ENCODE peak calls at places on chromosome 9, in six cellular contexts. One of them, this sample, is unnamed.

GRCh38 chr9:129201289-129201688 is 23.2 kb upstream of the IER5L start:
- DNase-seq in astrocyte of the hippocampus: no peak
- DNase-seq in stimulated activated CD4-positive, alpha-beta T cell treated with anti-CD3 and anti-CD28 coated beads, Interleukin-2, amount 100 ng/mL, for 48 hours: no peak
- DNase-seq in GM20000: no peak
- DNase-seq in AG04449: no peak
- DNase-seq in H54: no peak
- DNase-seq in this sample: no peak

GRCh38 chr9:469672-470040 is 255.0 kb downstream of the DOCK8 start:
- DNase-seq in AG04449: no peak
- DNase-seq in astrocyte of the hippocampus: no peak
- DNase-seq in stimulated activated CD4-positive, alpha-beta T cell treated with anti-CD3 and anti-CD28 coated beads, Interleukin-2, amount 100 ng/mL, for 48 hours: no peak
- DNase-seq in GM20000: peak
- DNase-seq in H54: no peak
- DNase-seq in this sample: peak

GRCh38 chr9:128160603-128160987 is 530 bp downstream of the BBLN start:
- DNase-seq in astrocyte of the hippocampus: peak
- DNase-seq in GM20000: peak
- DNase-seq in AG04449: no peak
- DNase-seq in H54: peak
- DNase-seq in stimulated activated CD4-positive, alpha-beta T cell treated with anti-CD3 and anti-CD28 coated beads, Interleukin-2, amount 100 ng/mL, for 48 hours: peak
- DNase-seq in this sample: no peak

GRCh38 chr9:15444141-15444540 is 21.5 kb downstream of the SNAPC3 start:
- DNase-seq in GM20000: no peak
- DNase-seq in AG04449: no peak
- DNase-seq in stimulated activated CD4-positive, alpha-beta T cell treated with anti-CD3 and anti-CD28 coated beads, Interleukin-2, amount 100 ng/mL, for 48 hours: no peak
- DNase-seq in H54: no peak
- DNase-seq in astrocyte of the hippocampus: no peak
- DNase-seq in this sample: no peak

GRCh38 chr9:92952861-92953620 is 5.7 kb downstream of the FGD3 start:
- DNase-seq in astrocyte of the hippocampus: peak
- DNase-seq in stimulated activated CD4-positive, alpha-beta T cell treated with anti-CD3 and anti-CD28 coated beads, Interleukin-2, amount 100 ng/mL, for 48 hours: no peak
- DNase-seq in H54: no peak
- DNase-seq in GM20000: no peak
- DNase-seq in AG04449: no peak
- DNase-seq in this sample: no peak

GRCh38 chr9:124392254-124392653 is 23.0 kb downstream of the PSMB7 start:
- DNase-seq in astrocyte of the hippocampus: no peak
- DNase-seq in GM20000: no peak
- DNase-seq in H54: peak
- DNase-seq in AG04449: no peak
- DNase-seq in stimulated activated CD4-positive, alpha-beta T cell treated with anti-CD3 and anti-CD28 coated beads, Interleukin-2, amount 100 ng/mL, for 48 hours: no peak
- DNase-seq in this sample: peak

GRCh38 chr9:98708933-98709911 is at the start of gene GABBR2:
- DNase-seq in H54: no peak
- DNase-seq in stimulated activated CD4-positive, alpha-beta T cell treated with anti-CD3 and anti-CD28 coated beads, Interleukin-2, amount 100 ng/mL, for 48 hours: no peak
- DNase-seq in GM20000: peak
- DNase-seq in AG04449: no peak
- DNase-seq in astrocyte of the hippocampus: peak
- DNase-seq in this sample: no peak

GRCh38 chr9:88781500-88782391 is 209.5 kb upstream of the S1PR3 start:
- DNase-seq in GM20000: no peak
- DNase-seq in AG04449: no peak
- DNase-seq in astrocyte of the hippocampus: peak
- DNase-seq in H54: no peak
- DNase-seq in stimulated activated CD4-positive, alpha-beta T cell treated with anti-CD3 and anti-CD28 coated beads, Interleukin-2, amount 100 ng/mL, for 48 hours: no peak
- DNase-seq in this sample: peak

GRCh38 chr9:8579661-8580060 is 780.1 kb upstream of the DMAC1 start:
- DNase-seq in AG04449: no peak
- DNase-seq in H54: no peak
- DNase-seq in astrocyte of the hippocampus: peak
- DNase-seq in stimulated activated CD4-positive, alpha-beta T cell treated with anti-CD3 and anti-CD28 coated beads, Interleukin-2, amount 100 ng/mL, for 48 hours: no peak
- DNase-seq in GM20000: no peak
- DNase-seq in this sample: no peak

GRCh38 chr9:87337335-87338074 is 160.2 kb upstream of the DAPK1 start:
- DNase-seq in stimulated activated CD4-positive, alpha-beta T cell treated with anti-CD3 and anti-CD28 coated beads, Interleukin-2, amount 100 ng/mL, for 48 hours: no peak
- DNase-seq in AG04449: no peak
- DNase-seq in astrocyte of the hippocampus: peak
- DNase-seq in H54: no peak
- DNase-seq in GM20000: no peak
- DNase-seq in this sample: no peak

GRCh38 chr9:112858625-112859147 is 32.0 kb downstream of the SLC46A2 start:
- DNase-seq in GM20000: peak
- DNase-seq in stimulated activated CD4-positive, alpha-beta T cell treated with anti-CD3 and anti-CD28 coated beads, Interleukin-2, amount 100 ng/mL, for 48 hours: no peak
- DNase-seq in astrocyte of the hippocampus: no peak
- DNase-seq in H54: peak
- DNase-seq in AG04449: no peak
- DNase-seq in this sample: no peak

GRCh38 chr9:109448223-109448622 is 49.9 kb downstream of the PTPN3 start:
- DNase-seq in H54: peak
- DNase-seq in AG04449: no peak
- DNase-seq in stimulated activated CD4-positive, alpha-beta T cell treated with anti-CD3 and anti-CD28 coated beads, Interleukin-2, amount 100 ng/mL, for 48 hours: no peak
- DNase-seq in GM20000: no peak
- DNase-seq in astrocyte of the hippocampus: peak
- DNase-seq in this sample: no peak

GRCh38 chr9:130285271-130285670 is 19.7 kb downstream of the HMCN2 start:
- DNase-seq in AG04449: no peak
- DNase-seq in H54: no peak
- DNase-seq in astrocyte of the hippocampus: no peak
- DNase-seq in GM20000: no peak
- DNase-seq in stimulated activated CD4-positive, alpha-beta T cell treated with anti-CD3 and anti-CD28 coated beads, Interleukin-2, amount 100 ng/mL, for 48 hours: no peak
- DNase-seq in this sample: no peak

GRCh38 chr9:110830495-110830894 is 161.9 kb downstream of the MUSK start:
- DNase-seq in GM20000: no peak
- DNase-seq in H54: no peak
- DNase-seq in astrocyte of the hippocampus: no peak
- DNase-seq in AG04449: no peak
- DNase-seq in stimulated activated CD4-positive, alpha-beta T cell treated with anti-CD3 and anti-CD28 coated beads, Interleukin-2, amount 100 ng/mL, for 48 hours: no peak
- DNase-seq in this sample: no peak

GRCh38 chr9:127067603-127068220 is 54.7 kb downstream of the ANGPTL2 start:
- DNase-seq in stimulated activated CD4-positive, alpha-beta T cell treated with anti-CD3 and anti-CD28 coated beads, Interleukin-2, amount 100 ng/mL, for 48 hours: no peak
- DNase-seq in H54: no peak
- DNase-seq in GM20000: no peak
- DNase-seq in AG04449: no peak
- DNase-seq in astrocyte of the hippocampus: peak
- DNase-seq in this sample: no peak

GRCh38 chr9:77879344-77880089 is 152.1 kb downstream of the GNAQ start:
- DNase-seq in H54: no peak
- DNase-seq in GM20000: no peak
- DNase-seq in AG04449: no peak
- DNase-seq in astrocyte of the hippocampus: no peak
- DNase-seq in stimulated activated CD4-positive, alpha-beta T cell treated with anti-CD3 and anti-CD28 coated beads, Interleukin-2, amount 100 ng/mL, for 48 hours: no peak
- DNase-seq in this sample: no peak

GRCh38 chr9:126448136-126448535 is 121.5 kb downstream of the MVB12B start:
- DNase-seq in stimulated activated CD4-positive, alpha-beta T cell treated with anti-CD3 and anti-CD28 coated beads, Interleukin-2, amount 100 ng/mL, for 48 hours: no peak
- DNase-seq in GM20000: no peak
- DNase-seq in H54: no peak
- DNase-seq in AG04449: no peak
- DNase-seq in astrocyte of the hippocampus: no peak
- DNase-seq in this sample: no peak

GRCh38 chr9:35599763-35600604 is 5.1 kb upstream of the TESK1 start:
- DNase-seq in H54: no peak
- DNase-seq in AG04449: no peak
- DNase-seq in GM20000: no peak
- DNase-seq in astrocyte of the hippocampus: no peak
- DNase-seq in stimulated activated CD4-positive, alpha-beta T cell treated with anti-CD3 and anti-CD28 coated beads, Interleukin-2, amount 100 ng/mL, for 48 hours: no peak
- DNase-seq in this sample: no peak